ENCODE peak calls at places on chromosomes 5 and 9, in eight cellular contexts. D is Right ventricle myocardium superior; T is endodermal cell; Q is activated CD4-positive, alpha-beta T cell treated with anti-CD3 and anti-CD28 coated beads for 24 hours; Z is prostate gland; X is cardiac fibroblast; F is iris pigment epithelial cell; G is NCI-H1694. C is an unnamed sample.

GRCh38 chr5:52875827-52876226 is 88.1 kb downstream of the ITGA1 start:
- DNase-seq in D (no peak), T (no peak), Q (no peak), Z (no peak), X (peak), F (no peak), G (no peak), C (no peak)

GRCh38 chr9:133641861-133642595 is 5.9 kb downstream of the DBH start:
- DNase-seq in D (peak), T (no peak), Q (no peak), Z (no peak), X (no peak), F (no peak), G (no peak), C (no peak)

GRCh38 chr5:77129386-77129785 is 42.3 kb upstream of the ZBED3 start:
- DNase-seq in D (no peak), T (peak), Q (no peak), Z (peak), X (peak), F (peak), G (peak), C (no peak)

GRCh38 chr9:72457366-72457765 is 64.0 kb upstream of the TMC1 start:
- DNase-seq in D (no peak), T (no peak), Q (no peak), Z (no peak), X (no peak), F (no peak), G (no peak), C (no peak)

GRCh38 chr5:78527054-78527884 is 121.3 kb downstream of the LHFPL2 start:
- DNase-seq in D (peak), T (peak), Q (no peak), Z (no peak), X (peak), F (peak), G (no peak), C (no peak)

GRCh38 chr9:108784998-108785397 is 70.8 kb downstream of the ACTL7B start:
- DNase-seq in D (no peak), T (no peak), Q (no peak), Z (no peak), X (peak), F (peak), G (no peak), C (no peak)

GRCh38 chr5:19853616-19854240 is 134.3 kb downstream of the CDH18 start:
- DNase-seq in D (no peak), T (no peak), Q (no peak), Z (no peak), X (peak), F (peak), G (no peak), C (no peak)

GRCh38 chr9:38622083-38622674 is 1.8 kb upstream of the ANKRD18A start:
- DNase-seq in D (peak), T (no peak), Q (no peak), Z (peak), X (no peak), F (no peak), G (peak), C (peak)

GRCh38 chr5:61752588-61752987 is 420.5 kb downstream of the ZSWIM6 start:
- DNase-seq in D (no peak), T (no peak), Q (no peak), Z (no peak), X (no peak), F (no peak), G (no peak), C (no peak)

GRCh38 chr5:143154495-143155375 is 248.8 kb downstream of the NR3C1 start:
- DNase-seq in D (no peak), T (peak), Q (no peak), Z (no peak), X (no peak), F (peak), G (no peak), C (no peak)

GRCh38 chr5:127089206-127089605 is 15.9 kb upstream of the C5orf63 start:
- DNase-seq in D (no peak), T (no peak), Q (no peak), Z (no peak), X (no peak), F (peak), G (no peak), C (no peak)

GRCh38 chr9:34163439-34163838 is 15.4 kb upstream of the UBAP1 start:
- DNase-seq in D (no peak), T (no peak), Q (no peak), Z (no peak), X (peak), F (peak), G (no peak), C (no peak)

GRCh38 chr9:136012651-136013050 is 51.5 kb upstream of the UBAC1 start:
- DNase-seq in D (peak), T (peak), Q (no peak), Z (no peak), X (peak), F (peak), G (peak), C (no peak)

GRCh38 chr9:130912932-130913598 is 16.5 kb upstream of the QRFP start:
- DNase-seq in D (no peak), T (no peak), Q (no peak), Z (no peak), X (peak), F (peak), G (no peak), C (no peak)

GRCh38 chr5:172943906-172944305 is 15.3 kb upstream of the RPL26L1 start:
- DNase-seq in D (no peak), T (no peak), Q (no peak), Z (no peak), X (no peak), F (no peak), G (no peak), C (no peak)

GRCh38 chr5:123865641-123866040 is 353.7 kb downstream of the CSNK1G3 start:
- DNase-seq in D (no peak), T (no peak), Q (no peak), Z (no peak), X (no peak), F (no peak), G (no peak), C (no peak)

GRCh38 chr5:9514968-9515367 is 30.9 kb downstream of the SEMA5A start:
- DNase-seq in D (no peak), T (no peak), Q (no peak), Z (no peak), X (no peak), F (no peak), G (no peak), C (no peak)

GRCh38 chr5:124403281-124403680 is 343.2 kb downstream of the ZNF608 start:
- DNase-seq in D (no peak), T (no peak), Q (no peak), Z (no peak), X (no peak), F (no peak), G (no peak), C (no peak)

GRCh38 chr5:81181576-81182316 is 51.4 kb upstream of the CKMT2 start:
- DNase-seq in D (no peak), T (no peak), Q (no peak), Z (no peak), X (no peak), F (no peak), G (no peak), C (no peak)

GRCh38 chr5:14143843-14144585 is 872 bp downstream of the TRIO start:
- DNase-seq in D (peak), T (peak), Q (peak), Z (no peak), X (peak), F (peak), G (no peak), C (no peak)

GRCh38 chr5:5494489-5495402 is 72.3 kb downstream of the ICE1 start:
- DNase-seq in D (peak), T (peak), Q (peak), Z (peak), X (peak), F (peak), G (no peak), C (peak)

GRCh38 chr5:102958481-102959011 is 161.4 kb downstream of the GIN1 start:
- DNase-seq in D (no peak), T (no peak), Q (no peak), Z (no peak), X (peak), F (peak), G (peak), C (peak)

C was measured in NCI-H524.